ENCODE peak calls at places on chromosomes 5 and 9, in six cellular contexts. G, X, H, L, K and C are unnamed samples.

GRCh38 chr9:121735792-121736130 is 84.3 kb downstream of the DAB2IP start:
- DNase-seq in G (peak), X (no peak), H (no peak), L (no peak), K (peak), C (no peak)

GRCh38 chr9:35681341-35682002 is 7.7 kb downstream of the CA9 start:
- DNase-seq in G (no peak), X (no peak), H (no peak), L (no peak), K (no peak), C (no peak)

GRCh38 chr5:81428866-81429265 is 34.9 kb upstream of the ACOT12 start:
- DNase-seq in G (peak), X (no peak), H (no peak), L (no peak), K (no peak), C (no peak)

GRCh38 chr5:122471752-122472061 is 159.7 kb downstream of the SNCAIP start:
- DNase-seq in G (no peak), X (no peak), H (no peak), L (no peak), K (no peak), C (no peak)

GRCh38 chr5:11793396-11793795 is 110.8 kb downstream of the CTNND2 start:
- DNase-seq in G (no peak), X (no peak), H (no peak), L (no peak), K (no peak), C (no peak)

GRCh38 chr9:18238254-18238653 is 235.7 kb upstream of the ADAMTSL1 start:
- DNase-seq in G (peak), X (no peak), H (no peak), L (peak), K (peak), C (no peak)

GRCh38 chr5:149400304-149400703 is 21.2 kb upstream of the IL17B start:
- DNase-seq in G (no peak), X (no peak), H (peak), L (no peak), K (no peak), C (no peak)

GRCh38 chr5:38831909-38832308 is 13.9 kb upstream of the OSMR start:
- DNase-seq in G (peak), X (no peak), H (peak), L (peak), K (peak), C (no peak)

GRCh38 chr9:15205632-15206243 is 101.3 kb downstream of the TTC39B start:
- DNase-seq in G (peak), X (no peak), H (no peak), L (peak), K (no peak), C (no peak)

GRCh38 chr5:123093279-123094226 is 4.5 kb downstream of the PRDM6 start:
- DNase-seq in G (no peak), X (peak), H (peak), L (no peak), K (no peak), C (no peak)

GRCh38 chr9:76599970-76600369 is 141.0 kb downstream of the GCNT1 start:
- DNase-seq in G (no peak), X (no peak), H (no peak), L (no peak), K (no peak), C (no peak)

GRCh38 chr9:122095010-122095767 is 2.1 kb upstream of the TTLL11 start:
- DNase-seq in G (peak), X (peak), H (peak), L (peak), K (peak), C (peak)

GRCh38 chr9:124260769-124261603 is 3.2 kb downstream of the NEK6 start:
- DNase-seq in G (peak), X (no peak), H (no peak), L (no peak), K (peak), C (no peak)

GRCh38 chr5:90689064-90689463 is 130.5 kb downstream of the ADGRV1 start:
- DNase-seq in G (no peak), X (no peak), H (no peak), L (no peak), K (no peak), C (no peak)
- TF ChIP-seq CTCF in G (no peak), X (no peak), H (no peak), L (no peak), K (no peak), C (no peak)

GRCh38 chr5:175870820-175871447 is 444 bp upstream of the CPLX2 start:
- DNase-seq in G (no peak), X (no peak), H (no peak), L (no peak), K (no peak), C (no peak)

GRCh38 chr5:175868348-175868723 is 3.0 kb upstream of the CPLX2 start:
- DNase-seq in G (no peak), X (no peak), H (no peak), L (no peak), K (no peak), C (no peak)

GRCh38 chr5:175866377-175866907 is 4.9 kb upstream of the CPLX2 start:
- DNase-seq in G (no peak), X (no peak), H (no peak), L (no peak), K (no peak), C (no peak)

GRCh38 chr5:175868996-175869638 is 2.3 kb upstream of the CPLX2 start:
- DNase-seq in G (peak), X (no peak), H (no peak), L (no peak), K (no peak), C (no peak)

GRCh38 chr5:175867587-175868347 is 3.6 kb upstream of the CPLX2 start:
- DNase-seq in G (peak), X (no peak), H (no peak), L (no peak), K (no peak), C (no peak)
- TF ChIP-seq CTCF in G (no peak), X (peak), H (no peak), L (no peak), K (no peak), C (peak)

DNA sequence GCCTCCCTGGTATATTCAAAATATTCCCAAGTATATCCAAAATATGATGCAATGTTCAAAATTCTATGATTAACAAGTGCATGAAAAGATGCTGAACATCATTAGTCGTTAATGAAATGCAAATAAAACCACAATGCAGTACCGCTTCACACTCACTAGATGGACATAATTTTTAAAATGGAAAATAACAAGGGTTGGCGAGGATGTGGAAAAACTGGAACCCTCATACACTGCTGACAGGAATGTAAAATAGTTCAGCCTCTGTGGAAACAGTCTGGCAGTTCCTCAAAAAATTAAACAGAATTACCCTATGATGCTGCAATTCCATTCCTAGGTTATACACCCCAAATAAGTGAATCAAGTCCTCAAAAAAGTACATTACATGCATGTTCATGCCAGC is 36.1 kb upstream of the MYOT start:
- DNase-seq in G (peak), X (no peak), H (no peak), L (no peak), K (no peak), C (no peak)
- TF ChIP-seq CTCF in G (no peak), X (no peak), H (no peak), L (peak), K (no peak), C (no peak)

GRCh38 chr9:126236273-126236672 is 90.4 kb upstream of the MVB12B start:
- DNase-seq in G (no peak), X (peak), H (no peak), L (no peak), K (no peak), C (no peak)
- TF ChIP-seq CTCF in G (no peak), X (no peak), H (no peak), L (no peak), K (no peak), C (no peak)

GRCh38 chr9:136666364-136667216 is 3.9 kb downstream of the EGFL7 start:
- DNase-seq in G (no peak), X (no peak), H (no peak), L (no peak), K (no peak), C (no peak)

GRCh38 chr9:136667217-136667939 is 4.7 kb downstream of the EGFL7 start:
- DNase-seq in G (no peak), X (no peak), H (peak), L (no peak), K (no peak), C (no peak)

GRCh38 chr9:136664799-136665082 is 2.0 kb downstream of the EGFL7 start:
- DNase-seq in G (no peak), X (no peak), H (no peak), L (no peak), K (no peak), C (no peak)

GRCh38 chr9:136665111-136665703 is 2.5 kb downstream of the EGFL7 start:
- DNase-seq in G (no peak), X (peak), H (peak), L (no peak), K (no peak), C (peak)

DNA sequence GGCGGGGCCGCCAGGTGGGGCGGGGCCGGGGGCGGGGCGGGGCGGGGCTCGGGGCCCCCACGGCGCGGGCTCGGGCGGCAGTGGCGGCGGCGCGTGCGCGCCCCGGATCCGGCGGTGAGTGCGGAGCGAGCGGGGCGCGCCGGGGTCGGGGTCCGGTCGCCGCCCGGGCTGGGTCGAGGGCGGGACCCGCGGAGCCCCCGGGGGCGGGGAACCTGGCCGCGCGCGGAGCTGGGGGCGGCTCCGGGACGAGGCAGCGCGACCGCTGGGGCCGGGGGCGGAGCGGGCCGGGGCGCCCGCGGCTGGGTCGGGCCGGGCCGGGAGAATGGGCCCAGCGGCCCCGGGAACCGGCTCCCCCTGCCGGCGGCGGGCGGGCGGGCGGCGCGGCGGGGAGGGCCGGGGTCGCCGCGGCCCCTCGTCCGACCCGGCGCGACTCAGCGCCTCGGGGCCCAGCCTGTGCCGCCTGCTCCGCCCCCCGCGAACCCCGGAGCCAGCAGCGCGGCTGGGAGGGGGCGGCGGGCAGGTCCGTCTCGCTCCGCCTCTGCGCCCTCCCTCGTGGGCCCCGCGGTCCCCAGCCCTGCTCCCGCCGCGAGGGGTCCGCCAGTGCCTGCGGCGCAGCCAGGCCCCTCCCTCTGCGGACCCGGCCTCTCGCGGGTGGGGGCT is 3.1 kb downstream of the EGFL7 start:
- DNase-seq in G (no peak), X (peak), H (peak), L (no peak), K (no peak), C (no peak)
- TF ChIP-seq CTCF in G (no peak), X (peak), H (no peak), L (no peak), K (no peak), C (no peak)

GRCh38 chr9:17081351-17081750 is 53.5 kb upstream of the CNTLN start:
- DNase-seq in G (no peak), X (no peak), H (no peak), L (no peak), K (no peak), C (no peak)

GRCh38 chr9:17081814-17082213 is 53.0 kb upstream of the CNTLN start:
- DNase-seq in G (peak), X (no peak), H (no peak), L (no peak), K (no peak), C (no peak)

DNA sequence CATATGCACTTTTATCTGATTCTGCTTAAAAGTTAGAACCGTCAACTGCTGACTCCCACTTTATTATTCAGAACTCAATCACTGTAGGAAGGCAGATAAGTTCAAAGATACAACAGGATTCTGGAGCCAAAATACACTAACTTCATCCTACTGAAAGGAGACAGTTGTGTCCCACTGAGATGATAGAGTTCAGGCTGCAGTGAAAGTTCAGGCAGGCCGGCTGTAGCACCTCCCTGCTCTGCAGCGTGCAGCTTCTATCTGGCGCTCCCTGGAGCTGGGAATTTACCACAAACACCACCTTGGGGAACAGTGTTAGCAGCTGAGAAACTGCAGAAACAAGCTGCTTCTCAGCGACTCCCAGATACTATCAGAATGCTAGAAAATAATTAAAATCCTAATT is 52.5 kb upstream of the CNTLN start:
- DNase-seq in G (peak), X (no peak), H (peak), L (peak), K (no peak), C (no peak)
- TF ChIP-seq CTCF in G (peak), X (no peak), H (no peak), L (peak), K (peak), C (no peak)

GRCh38 chr5:73412597-73412988 is 36.0 kb downstream of the FOXD1 start:
- DNase-seq in G (peak), X (no peak), H (no peak), L (peak), K (peak), C (no peak)

GRCh38 chr5:73418244-73418691 is 30.3 kb downstream of the FOXD1 start:
- DNase-seq in G (no peak), X (no peak), H (peak), L (no peak), K (peak), C (no peak)

GRCh38 chr5:73415171-73415570 is 33.4 kb downstream of the FOXD1 start:
- DNase-seq in G (no peak), X (no peak), H (no peak), L (no peak), K (no peak), C (no peak)

GRCh38 chr5:73417307-73418035 is 31.1 kb downstream of the FOXD1 start:
- DNase-seq in G (peak), X (no peak), H (no peak), L (peak), K (no peak), C (no peak)

GRCh38 chr5:73415617-73416016 is 33.0 kb downstream of the FOXD1 start:
- DNase-seq in G (no peak), X (no peak), H (no peak), L (no peak), K (peak), C (no peak)
- TF ChIP-seq CTCF in G (no peak), X (no peak), H (no peak), L (no peak), K (no peak), C (no peak)

GRCh38 chr9:37787059-37787458 is 2.2 kb upstream of the EXOSC3 start:
- DNase-seq in G (no peak), X (no peak), H (no peak), L (no peak), K (no peak), C (no peak)

GRCh38 chr9:37784291-37784639 is 599 bp downstream of the EXOSC3 start:
- DNase-seq in G (no peak), X (no peak), H (no peak), L (no peak), K (no peak), C (no peak)

GRCh38 chr9:37788328-37788727 is 3.5 kb upstream of the EXOSC3 start:
- DNase-seq in G (no peak), X (no peak), H (no peak), L (no peak), K (no peak), C (no peak)

GRCh38 chr9:37790096-37790495 is 5.2 kb upstream of the EXOSC3 start:
- DNase-seq in G (no peak), X (no peak), H (no peak), L (no peak), K (no peak), C (no peak)

DNA sequence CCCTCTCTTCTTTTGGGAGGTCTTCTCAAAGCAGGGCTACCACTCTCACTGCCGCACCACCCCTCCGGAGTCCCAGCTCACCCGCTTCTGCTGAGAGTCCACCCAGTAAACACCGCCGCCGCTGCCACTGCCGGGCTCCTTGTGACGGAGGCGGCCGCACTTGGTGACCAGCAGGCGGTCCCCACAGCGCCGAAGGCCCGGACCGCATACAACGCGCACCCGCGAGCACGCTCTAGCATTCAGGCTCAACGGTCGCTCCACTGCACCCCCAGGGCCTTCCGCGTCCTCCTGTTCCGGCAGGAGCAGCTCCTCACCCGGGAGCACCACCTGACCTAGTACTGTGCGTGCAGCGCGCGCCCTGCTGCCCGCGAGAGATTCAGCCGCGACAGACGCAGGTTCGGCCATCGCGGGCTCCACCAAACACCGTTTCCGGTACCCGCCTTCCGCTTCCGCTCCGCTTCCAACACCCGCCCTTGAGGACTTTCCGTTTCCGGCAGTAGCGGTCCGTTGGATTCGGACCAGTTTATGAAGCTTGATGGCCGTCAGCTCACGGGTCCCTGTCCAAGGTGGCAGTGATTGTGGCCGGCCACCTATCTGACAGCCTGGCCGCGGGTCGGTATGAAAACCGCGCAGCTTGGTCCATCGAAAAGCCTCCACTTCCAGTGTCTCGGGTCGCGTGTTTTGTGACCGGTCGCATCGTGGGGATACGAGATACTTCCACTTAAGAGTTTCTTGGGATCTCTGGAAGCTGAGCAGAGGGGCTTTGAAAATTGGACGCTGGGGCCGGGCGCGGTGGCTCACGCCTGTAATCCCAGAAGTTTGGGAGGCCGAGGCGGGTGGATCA is at the start of gene EXOSC3:
- DNase-seq in G (peak), X (peak), H (peak), L (peak), K (peak), C (peak)
- TF ChIP-seq CTCF in G (no peak), X (peak), H (no peak), L (peak), K (no peak), C (peak)

DNA sequence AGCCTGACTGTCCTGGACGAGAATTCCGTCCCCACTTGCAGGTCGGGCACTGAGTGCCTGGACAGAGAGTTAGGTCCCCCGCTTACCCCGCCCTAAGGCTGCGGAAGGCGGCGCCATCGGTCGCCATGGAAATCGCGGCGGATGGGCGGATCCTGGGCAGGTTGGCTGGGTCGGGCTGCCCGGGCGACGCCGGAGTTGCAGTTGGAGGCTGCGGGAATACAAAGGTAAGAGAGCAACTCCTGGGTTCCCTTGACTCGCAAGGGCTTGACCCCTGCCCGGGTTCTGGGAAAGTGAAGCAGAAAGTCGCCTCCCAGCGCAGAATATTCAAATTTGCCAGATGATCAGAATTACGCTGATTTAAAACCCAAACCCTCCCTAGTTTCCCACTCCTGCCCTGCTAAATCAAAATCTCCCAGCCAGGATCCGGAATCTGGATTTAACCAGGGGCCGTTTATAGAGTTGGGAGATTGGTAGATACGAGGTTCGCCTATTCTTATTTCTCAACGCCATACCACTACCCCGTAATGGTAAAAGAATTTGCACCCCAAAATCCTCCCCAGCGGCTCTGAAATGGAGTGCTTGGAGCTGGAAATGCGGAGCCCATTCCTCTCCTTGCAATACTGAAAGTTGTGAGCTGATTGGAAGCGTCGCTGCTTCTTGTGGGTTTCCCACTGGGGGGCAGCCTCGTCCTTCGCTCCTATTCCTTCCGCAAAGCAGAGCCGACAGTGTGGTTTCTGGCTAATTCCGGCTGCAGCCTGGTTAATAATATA is 156.4 kb upstream of the RASEF start:
- DNase-seq in G (peak), X (peak), H (peak), L (peak), K (peak), C (peak)
- TF ChIP-seq CTCF in G (peak), X (peak), H (peak), L (peak), K (peak), C (peak)

GRCh38 chr9:136284311-136284710 is 19.6 kb downstream of the CCDC187 start:
- DNase-seq in G (no peak), X (no peak), H (no peak), L (no peak), K (no peak), C (no peak)
- TF ChIP-seq CTCF in G (no peak), X (no peak), H (no peak), L (no peak), K (no peak), C (no peak)